ENCODE peak calls at places on chromosome 19, in ten cellular contexts. J is CD4-positive, alpha-beta T cell; K is omental fat pad; V is upper lobe of right lung; W is HCT116; U is fibroblast of lung; M is left ventricle myocardium inferior; N is cardiac fibroblast; X is adrenal gland; Z is hepatocyte. I is an unnamed sample.

GRCh38 chr19:33471111-33471996 is 50.2 kb downstream of the PEPD start:
- DNase-seq in J (no peak), K (no peak), V (peak), W (no peak), U (no peak), M (no peak), N (no peak), X (peak), Z (no peak), I (no peak)

GRCh38 chr19:38247126-38247525 is 9.0 kb downstream of the PPP1R14A start:
- DNase-seq in J (no peak), K (no peak), V (no peak), W (no peak), U (no peak), M (no peak), N (peak), X (no peak), Z (no peak), I (no peak)

GRCh38 chr19:28710278-28710677 is 502.7 kb downstream of the UQCRFS1 start:
- DNase-seq in J (no peak), K (no peak), V (no peak), W (peak), U (peak), M (no peak), N (peak), X (no peak), Z (peak), I (no peak)

GRCh38 chr19:6274756-6275155 is 5.0 kb downstream of the MLLT1 start:
- DNase-seq in J (no peak), K (no peak), V (no peak), W (no peak), U (no peak), M (no peak), N (no peak), X (no peak), Z (no peak), I (no peak)

GRCh38 chr19:10872551-10873107 is 1.3 kb downstream of the CARM1 start:
- DNase-seq in J (no peak), K (no peak), V (no peak), W (no peak), U (no peak), M (no peak), N (no peak), X (no peak), Z (no peak), I (peak)

GRCh38 chr19:38511074-38511708 is 77.7 kb downstream of the RYR1 start:
- DNase-seq in J (no peak), K (no peak), V (no peak), W (no peak), U (no peak), M (no peak), N (no peak), X (no peak), Z (no peak), I (no peak)

GRCh38 chr19:7926021-7926726 is at the start of gene CTXN1:
- DNase-seq in J (peak), K (peak), V (peak), W (no peak), U (peak), M (peak), N (peak), X (peak), Z (peak), I (peak)

GRCh38 chr19:12664406-12665280 is 1.9 kb downstream of the MAN2B1 start:
- DNase-seq in J (no peak), K (no peak), V (no peak), W (no peak), U (no peak), M (no peak), N (peak), X (no peak), Z (no peak), I (peak)

GRCh38 chr19:33524024-33524664 is 2.6 kb upstream of the PEPD start:
- DNase-seq in J (no peak), K (no peak), V (no peak), W (no peak), U (peak), M (no peak), N (no peak), X (peak), Z (no peak), I (no peak)

GRCh38 chr19:8079988-8080387 is 27.4 kb downstream of the CCL25 start:
- DNase-seq in J (no peak), K (no peak), V (no peak), W (no peak), U (no peak), M (no peak), N (no peak), X (no peak), Z (no peak), I (no peak)

GRCh38 chr19:57664269-57665127 is 4.2 kb upstream of the ZSCAN4 start:
- DNase-seq in J (no peak), K (no peak), V (peak), W (no peak), U (peak), M (peak), N (peak), X (peak), Z (peak), I (no peak)

GRCh38 chr19:36423925-36424324 is 5.5 kb upstream of the ZFP82 start:
- DNase-seq in J (no peak), K (no peak), V (no peak), W (no peak), U (no peak), M (no peak), N (no peak), X (no peak), Z (no peak), I (no peak)

GRCh38 chr19:38095411-38096308 is 128.4 kb downstream of the DPF1 start:
- DNase-seq in J (peak), K (no peak), V (peak), W (peak), U (peak), M (peak), N (peak), X (peak), Z (peak), I (peak)

GRCh38 chr19:40348961-40349507 is 539 bp downstream of the PLD3 start:
- DNase-seq in J (no peak), K (no peak), V (no peak), W (peak), U (peak), M (no peak), N (peak), X (peak), Z (peak), I (peak)

GRCh38 chr19:1312732-1313694 is 27.3 kb downstream of the EFNA2 start:
- DNase-seq in J (no peak), K (no peak), V (no peak), W (peak), U (peak), M (no peak), N (peak), X (no peak), Z (peak), I (no peak)

GRCh38 chr19:12703056-12703455 is 6.6 kb upstream of the FBXW9 start:
- DNase-seq in J (no peak), K (no peak), V (no peak), W (peak), U (peak), M (no peak), N (peak), X (no peak), Z (peak), I (peak)

GRCh38 chr19:16897572-16898056 is 8.8 kb downstream of the F2RL3 start:
- DNase-seq in J (no peak), K (no peak), V (no peak), W (no peak), U (no peak), M (no peak), N (no peak), X (peak), Z (no peak), I (no peak)

GRCh38 chr19:6471076-6471475 is 7.0 kb downstream of the CRB3 start:
- DNase-seq in J (no peak), K (no peak), V (no peak), W (no peak), U (no peak), M (no peak), N (no peak), X (no peak), Z (no peak), I (no peak)

GRCh38 chr19:13872339-13872694 is 4.6 kb upstream of the NANOS3 start:
- DNase-seq in J (no peak), K (no peak), V (no peak), W (no peak), U (no peak), M (no peak), N (no peak), X (no peak), Z (no peak), I (no peak)

GRCh38 chr19:57334191-57334590 is 13.9 kb downstream of the ZNF543 start:
- DNase-seq in J (no peak), K (no peak), V (no peak), W (no peak), U (peak), M (no peak), N (peak), X (no peak), Z (peak), I (no peak)

GRCh38 chr19:2739602-2740313 is at the start of gene SLC39A3:
- DNase-seq in J (peak), K (peak), V (peak), W (peak), U (peak), M (peak), N (peak), X (peak), Z (peak), I (peak)
- TF ChIP-seq CTCF in J (no peak), K (no peak), V (peak), W (no peak), U (peak), M (peak), N (peak), X (no peak), Z (no peak), I (no peak)

DNA sequence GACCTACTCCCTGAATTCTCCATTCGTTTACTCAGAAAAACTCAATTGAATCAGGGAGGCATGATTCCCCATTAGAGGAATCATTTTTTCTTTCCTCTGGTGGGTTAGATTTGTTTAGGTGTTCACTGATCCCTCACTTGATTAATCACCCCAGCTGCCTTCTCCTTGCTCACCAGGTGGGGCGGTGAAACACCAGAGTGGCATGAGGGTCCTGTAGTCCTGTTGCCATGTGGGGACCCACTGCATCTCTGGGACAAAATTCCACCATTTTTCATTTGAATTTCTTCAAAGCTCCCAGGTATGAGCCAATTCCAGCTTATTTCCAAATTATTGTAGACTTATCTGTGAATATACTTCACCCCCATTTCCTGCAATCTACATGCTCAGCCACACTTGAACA is 462.7 kb upstream of the ZNF507 start:
- DNase-seq in J (no peak), K (no peak), V (no peak), W (no peak), U (no peak), M (no peak), N (no peak), X (no peak), Z (no peak), I (no peak)
- TF ChIP-seq CTCF in J (no peak), K (no peak), V (no peak), W (no peak), U (no peak), M (no peak), N (no peak), X (no peak), Z (no peak), I (no peak)

GRCh38 chr19:23439623-23440022 is 44.4 kb upstream of the ZNF91 start:
- DNase-seq in J (no peak), K (no peak), V (no peak), W (no peak), U (no peak), M (no peak), N (no peak), X (no peak), Z (no peak), I (peak)
- TF ChIP-seq CTCF in J (no peak), K (no peak), V (no peak), W (peak), U (peak), M (peak), N (peak), X (no peak), Z (no peak), I (peak)

DNA sequence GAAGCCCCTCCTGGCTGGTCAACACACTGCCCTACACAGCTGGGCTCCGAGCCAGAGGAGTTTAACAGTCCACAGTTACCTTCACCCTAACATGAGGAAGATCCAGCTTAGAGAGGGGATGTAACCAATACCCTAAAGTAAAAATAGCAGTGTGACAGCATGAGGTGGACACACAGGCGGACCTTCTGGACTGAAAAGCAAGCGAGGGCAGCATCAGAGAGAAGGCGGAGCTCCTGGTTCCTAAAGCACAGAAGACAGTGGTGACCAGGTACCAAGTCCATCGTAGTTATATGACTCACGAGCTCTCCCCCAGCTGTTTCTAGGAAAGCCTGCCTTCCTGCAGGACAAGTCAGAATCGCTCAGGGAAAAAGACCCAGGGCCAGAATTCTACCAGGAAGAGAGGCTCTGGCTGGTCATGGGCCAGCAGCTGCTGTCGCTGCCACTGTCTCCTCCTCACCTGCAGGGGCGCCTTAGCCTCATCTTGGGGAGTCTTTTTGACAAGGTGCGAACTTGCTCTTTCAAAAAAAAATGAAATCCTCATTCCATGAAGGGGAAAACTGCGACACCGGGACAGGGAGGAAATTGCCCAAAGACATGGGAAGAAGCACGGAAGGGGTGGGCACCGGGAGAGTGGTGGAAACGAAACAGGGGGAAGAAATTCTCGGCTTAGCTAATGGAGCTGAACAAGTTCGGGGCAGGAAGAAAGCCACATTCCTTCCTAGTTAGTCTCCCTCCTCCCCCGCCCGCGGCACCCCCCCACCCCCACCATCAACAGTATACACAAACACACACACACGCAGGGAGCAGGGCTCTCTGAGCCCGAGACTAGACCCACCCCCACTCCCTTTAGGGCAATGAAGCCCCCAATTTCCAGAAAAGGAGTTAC is 1.7 kb downstream of the ELL start:
- DNase-seq in J (peak), K (peak), V (peak), W (peak), U (peak), M (peak), N (peak), X (peak), Z (peak), I (peak)
- TF ChIP-seq CTCF in J (peak), K (no peak), V (peak), W (peak), U (peak), M (peak), N (peak), X (peak), Z (peak), I (peak)

DNA sequence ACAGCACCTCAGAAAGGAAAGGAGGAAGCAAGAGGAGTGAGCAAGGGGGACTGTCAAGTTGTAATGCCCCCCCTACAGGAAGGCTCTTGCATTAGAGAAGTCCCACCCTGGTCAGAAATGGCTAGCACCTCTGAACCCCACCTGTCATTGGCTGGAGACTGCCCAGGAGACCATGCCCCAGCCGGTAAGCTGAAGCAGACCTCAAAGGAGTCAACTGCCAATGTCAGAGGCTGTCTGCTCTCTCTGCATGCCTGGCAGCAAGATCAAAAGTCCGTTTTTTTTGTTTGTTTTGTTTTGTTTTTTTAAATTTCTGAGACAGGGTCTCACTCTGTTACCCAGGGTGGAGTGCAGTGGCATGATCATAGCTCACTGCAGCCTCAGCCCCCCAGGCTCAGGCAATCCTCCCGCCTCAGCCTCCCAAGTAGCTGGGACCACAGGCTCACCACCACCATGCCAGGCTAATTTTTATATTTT is 8.1 kb upstream of the BCL3 start:
- DNase-seq in J (no peak), K (no peak), V (no peak), W (peak), U (no peak), M (no peak), N (no peak), X (no peak), Z (no peak), I (no peak)
- TF ChIP-seq CTCF in J (no peak), K (no peak), V (no peak), W (peak), U (no peak), M (no peak), N (no peak), X (no peak), Z (no peak), I (no peak)

DNA sequence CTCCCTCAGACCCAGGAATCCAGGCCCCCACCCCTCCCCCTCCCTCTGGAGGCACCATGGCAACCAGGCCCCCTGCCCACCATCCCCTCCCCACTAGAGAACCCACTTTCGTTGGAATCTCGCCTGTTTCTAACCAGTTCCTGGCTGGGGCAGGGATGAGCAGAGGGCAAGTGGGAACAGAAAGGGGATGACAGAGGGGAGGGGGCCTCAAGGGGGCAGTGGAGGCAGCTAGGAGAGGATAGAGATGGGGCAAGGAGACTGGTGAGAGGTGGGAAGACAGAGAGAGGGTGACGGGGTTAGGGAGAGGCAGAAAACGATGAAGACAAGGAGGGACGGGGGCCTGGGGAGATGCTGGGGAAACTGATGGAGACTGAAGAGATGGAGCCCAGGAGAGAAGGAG is 586 bp upstream of the C19orf81 start:
- DNase-seq in J (no peak), K (no peak), V (no peak), W (no peak), U (no peak), M (no peak), N (no peak), X (no peak), Z (no peak), I (no peak)
- TF ChIP-seq CTCF in J (no peak), K (no peak), V (no peak), W (no peak), U (no peak), M (no peak), N (no peak), X (no peak), Z (no peak), I (no peak)

GRCh38 chr19:55149078-55150003 is at the start of gene TNNT1:
- DNase-seq in J (no peak), K (no peak), V (peak), W (no peak), U (no peak), M (peak), N (no peak), X (no peak), Z (peak), I (no peak)

GRCh38 chr19:55146648-55147218 is 2.3 kb downstream of the TNNT1 start:
- DNase-seq in J (no peak), K (no peak), V (no peak), W (peak), U (no peak), M (no peak), N (no peak), X (no peak), Z (peak), I (no peak)

GRCh38 chr19:55147408-55148251 is 1.4 kb downstream of the TNNT1 start:
- DNase-seq in J (no peak), K (no peak), V (no peak), W (no peak), U (no peak), M (no peak), N (no peak), X (no peak), Z (no peak), I (no peak)

GRCh38 chr19:55145241-55145640 is 3.8 kb downstream of the TNNT1 start:
- DNase-seq in J (no peak), K (no peak), V (no peak), W (no peak), U (no peak), M (no peak), N (no peak), X (no peak), Z (no peak), I (no peak)

GRCh38 chr19:55146078-55146647 is 2.8 kb downstream of the TNNT1 start:
- DNase-seq in J (no peak), K (no peak), V (no peak), W (peak), U (no peak), M (no peak), N (peak), X (no peak), Z (no peak), I (peak)
- TF ChIP-seq CTCF in J (no peak), K (no peak), V (peak), W (peak), U (peak), M (peak), N (peak), X (no peak), Z (peak), I (peak)

DNA sequence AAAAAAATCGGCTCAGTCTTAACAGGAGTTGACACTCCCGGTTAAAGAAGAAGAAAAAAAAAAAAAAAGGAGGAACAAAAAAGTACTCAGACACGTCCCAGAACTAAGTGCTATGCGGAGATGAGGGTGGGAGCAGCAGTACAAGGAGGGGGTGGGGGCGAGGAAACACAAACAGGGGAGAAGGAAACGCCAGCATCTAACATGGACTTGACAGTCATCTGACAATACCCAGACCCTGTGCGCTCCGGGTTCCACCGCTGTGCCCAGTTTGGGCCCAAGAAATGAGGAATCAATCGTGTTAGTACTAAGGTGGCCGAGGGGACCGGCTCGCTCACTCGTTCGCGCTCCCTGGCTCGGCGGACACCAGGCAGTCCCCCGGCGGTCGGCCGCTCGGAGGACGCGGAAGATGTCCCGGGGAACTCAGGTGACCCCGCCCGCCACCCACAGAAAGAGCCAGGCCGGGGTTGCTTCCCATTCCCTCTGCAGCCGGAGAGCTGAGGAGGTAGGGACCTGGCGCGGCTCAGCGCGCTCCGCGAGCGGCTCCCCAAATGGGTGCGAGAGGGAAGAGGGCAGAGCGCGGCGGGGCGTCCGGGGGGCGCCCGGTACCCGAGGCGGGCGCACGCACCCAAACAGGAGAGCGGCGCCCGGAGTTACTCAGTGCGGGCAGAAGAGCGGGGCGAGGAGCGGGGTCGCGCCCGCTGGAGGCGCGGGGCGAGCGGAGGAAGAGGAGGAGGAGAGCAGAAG is 648 bp downstream of the TSHZ3 start:
- DNase-seq in J (no peak), K (no peak), V (no peak), W (no peak), U (peak), M (peak), N (peak), X (peak), Z (peak), I (peak)
- TF ChIP-seq CTCF in J (no peak), K (no peak), V (no peak), W (no peak), U (no peak), M (no peak), N (no peak), X (no peak), Z (no peak), I (no peak)

GRCh38 chr19:47813995-47814328 is 7.8 kb upstream of the CRX start:
- DNase-seq in J (no peak), K (no peak), V (no peak), W (no peak), U (no peak), M (no peak), N (no peak), X (no peak), Z (no peak), I (no peak)
- TF ChIP-seq CTCF in J (no peak), K (no peak), V (no peak), W (no peak), U (no peak), M (no peak), N (no peak), X (no peak), Z (no peak), I (peak)